ENCODE peak calls at places on chromosome 17, in six cellular contexts. O, D, E, M, V and A are unnamed samples.

GRCh38 chr17:35577826-35578194 is 561 bp downstream of the PEX12 start:
- DNase-seq in V (no peak), O (no peak), E (no peak), D (no peak), M (peak; percentile 29), A (peak; percentile 30)

GRCh38 chr17:32319548-32319905 is 22.4 kb downstream of the C17orf75 start:
- DNase-seq in E (peak; percentile 75), D (peak; percentile 84), O (peak; percentile 69), M (peak; percentile 79), V (peak; percentile 64), A (peak; percentile 77)

GRCh38 chr17:4301066-4301465 is 37.3 kb upstream of the ANKFY1 start:
- DNase-seq in E (no peak), M (no peak), D (no peak), O (no peak), V (no peak), A (no peak)

GRCh38 chr17:47949951-47950350 is 7.7 kb downstream of the PRR15L start:
- DNase-seq in M (peak; percentile 67), V (no peak), D (no peak), O (no peak), E (no peak), A (peak; percentile 74)

GRCh38 chr17:44297975-44298374 is 10.4 kb upstream of the RUNDC3A start:
- DNase-seq in D (no peak), M (no peak), E (no peak), V (no peak), O (no peak), A (no peak)

GRCh38 chr17:50280801-50281441 is 6.7 kb downstream of the TMEM92 start:
- DNase-seq in E (no peak), O (no peak), V (no peak), D (no peak), M (no peak), A (no peak)

GRCh38 chr17:59337741-59338299 is 6.4 kb downstream of the YPEL2 start:
- DNase-seq in V (no peak), O (no peak), E (no peak), M (no peak), D (no peak), A (no peak)

GRCh38 chr17:50129946-50130777 is at the start of gene SAMD14:
- DNase-seq in O (no peak), M (no peak), D (no peak), V (no peak), E (peak; percentile 50), A (peak; percentile 29)

GRCh38 chr17:48460055-48460454 is 30.0 kb upstream of the SKAP1 start:
- DNase-seq in M (no peak), V (no peak), D (no peak), O (no peak), E (no peak), A (no peak)

GRCh38 chr17:82242977-82243647 is 14.3 kb downstream of the SLC16A3 start:
- DNase-seq in O (peak; percentile 53), M (peak; percentile 67), D (peak; percentile 86), E (peak; percentile 28), V (peak; percentile 89), A (no peak)

GRCh38 chr17:45894022-45894784 is at the start of gene MAPT:
- DNase-seq in E (peak; percentile 89), D (peak; percentile 92), O (peak; percentile 97), M (peak; percentile 85), V (peak; percentile 94), A (peak; percentile 86)

GRCh38 chr17:10089221-10089799 is 109.1 kb downstream of the GAS7 start:
- DNase-seq in E (no peak), O (no peak), D (no peak), M (no peak), V (no peak), A (no peak)

GRCh38 chr17:77330602-77331081 is 189.9 kb downstream of the SEC14L1 start:
- DNase-seq in M (peak; percentile 18), D (no peak), E (no peak), O (no peak), V (no peak), A (no peak)

GRCh38 chr17:7328840-7329359 is at the start of gene NEURL4:
- DNase-seq in V (no peak), O (peak; percentile 44), D (peak; percentile 64), E (no peak), M (no peak), A (peak; percentile 51)

GRCh38 chr17:4648741-4649140 is 7.3 kb upstream of the ALOX15 start:
- DNase-seq in M (peak; percentile 75), V (peak; percentile 22), E (no peak), D (no peak), O (no peak), A (no peak)

GRCh38 chr17:12313786-12314185 is 293.1 kb downstream of the MAP2K4 start:
- DNase-seq in V (no peak), O (no peak), M (no peak), D (no peak), E (no peak), A (no peak)

GRCh38 chr17:43772877-43773648 is 5.7 kb downstream of the DUSP3 start:
- DNase-seq in D (peak; percentile 60), E (no peak), M (no peak), O (no peak), V (peak; percentile 45), A (no peak)

GRCh38 chr17:59435238-59435637 is 103.8 kb downstream of the YPEL2 start:
- DNase-seq in O (no peak), M (no peak), D (no peak), E (no peak), V (peak; percentile 89), A (peak; percentile 21)

GRCh38 chr17:69462882-69463281 is 48.4 kb downstream of the MAP2K6 start:
- DNase-seq in O (no peak), V (no peak), M (no peak), E (no peak), D (no peak), A (no peak)

GRCh38 chr17:49223517-49224197 is 6.9 kb downstream of the PHOSPHO1 start:
- DNase-seq in V (peak; percentile 22), O (peak; percentile 52), M (peak; percentile 79), D (peak; percentile 74), E (no peak), A (peak; percentile 54)

GRCh38 chr17:49571283-49571682 is 4.4 kb upstream of the NXPH3 start:
- DNase-seq in O (no peak), E (no peak), V (no peak), D (peak; percentile 37), M (no peak), A (no peak)

GRCh38 chr17:31156326-31156725 is 61.5 kb downstream of the NF1 start:
- DNase-seq in D (no peak), V (peak; percentile 12), E (no peak), O (no peak), M (no peak), A (no peak)

GRCh38 chr17:33273271-33273670 is 19.8 kb downstream of the ASIC2 start:
- DNase-seq in E (no peak), M (no peak), V (no peak), D (no peak), O (no peak), A (no peak)

GRCh38 chr17:35801583-35802224 is 6.3 kb upstream of the MMP28 start:
- DNase-seq in O (no peak), M (peak; percentile 81), V (peak; percentile 87), E (no peak), D (peak; percentile 78), A (peak; percentile 6)

GRCh38 chr17:49549691-49550678 is 25.7 kb upstream of the NXPH3 start:
- DNase-seq in V (no peak), M (no peak), E (no peak), D (no peak), O (no peak), A (no peak)

GRCh38 chr17:66548158-66548557 is 245.7 kb downstream of the PRKCA start:
- DNase-seq in O (no peak), E (no peak), D (no peak), V (no peak), M (peak; percentile 41), A (no peak)

GRCh38 chr17:4059656-4060055 is 83.2 kb downstream of the ZZEF1 start:
- DNase-seq in O (no peak), M (no peak), V (no peak), E (no peak), D (no peak), A (no peak)

GRCh38 chr17:78643326-78643725 is 66.1 kb upstream of the DNAH17 start:
- DNase-seq in V (no peak), D (no peak), E (no peak), O (no peak), M (no peak), A (no peak)
- TF ChIP-seq CTCF in V (no peak), D (no peak), E (no peak), O (no peak), M (no peak), A (no peak)

GRCh38 chr17:17269926-17270773 is 10.9 kb downstream of the COPS3 start:
- DNase-seq in O (peak; percentile 46), V (no peak), D (no peak), E (no peak), M (no peak), A (peak; percentile 13)
- TF ChIP-seq CTCF in O (peak; percentile 48), V (peak; percentile 29), D (peak; percentile 22), E (peak; percentile 48), M (peak; percentile 11), A (peak; percentile 17)

GRCh38 chr17:17498606-17499301 is 2.6 kb upstream of the RASD1 start:
- DNase-seq in V (no peak), E (no peak), M (no peak), D (no peak), O (no peak), A (no peak)

GRCh38 chr17:17502741-17503565 is 6.8 kb upstream of the RASD1 start:
- DNase-seq in O (no peak), D (peak; percentile 3), M (no peak), V (no peak), E (no peak), A (no peak)

GRCh38 chr17:17499402-17500145 is 3.4 kb upstream of the RASD1 start:
- DNase-seq in V (no peak), D (no peak), E (no peak), O (no peak), M (no peak), A (no peak)

GRCh38 chr17:17503566-17504130 is 7.5 kb upstream of the RASD1 start:
- DNase-seq in V (no peak), E (no peak), O (no peak), M (no peak), D (peak; percentile 31), A (no peak)

GRCh38 chr17:17500999-17501605 is 4.9 kb upstream of the RASD1 start:
- DNase-seq in V (no peak), M (peak; percentile 64), D (no peak), E (no peak), O (no peak), A (peak; percentile 37)
- TF ChIP-seq CTCF in V (no peak), M (no peak), D (no peak), E (no peak), O (no peak), A (peak; percentile 45)

GRCh38 chr17:73697872-73698271 is 53.6 kb upstream of the SDK2 start:
- DNase-seq in V (no peak), E (no peak), O (no peak), M (peak; percentile 68), D (no peak), A (no peak)
- TF ChIP-seq CTCF in V (no peak), E (no peak), O (no peak), M (peak; percentile 22), D (no peak), A (no peak)